ENCODE peak calls at places on chromosome 4, in five cellular contexts. S is NCI-H460, E is NCI-H1436, H is NCI-H2081, Y is sciatic nerve. O is an unnamed sample.

GRCh38 chr4:25457053-25457715 is 80.1 kb downstream of the ANAPC4 start:
- DNase-seq in S (no peak), E (no peak), Y (no peak), H (no peak), O (no peak)

GRCh38 chr4:2250764-2251072 is 8.8 kb upstream of the HAUS3 start:
- DNase-seq in E (no peak), H (no peak), Y (no peak), S (no peak), O (no peak)

GRCh38 chr4:48255130-48255958 is 14.3 kb downstream of the TEC start:
- DNase-seq in H (no peak), Y (no peak), S (no peak), E (no peak), O (no peak)

GRCh38 chr4:83114576-83114975 is at the start of gene PLAC8:
- DNase-seq in S (peak), H (no peak), E (peak), Y (no peak), O (no peak)

GRCh38 chr4:139256349-139256748 is 23.7 kb downstream of the MGARP start:
- DNase-seq in Y (no peak), S (no peak), H (no peak), E (no peak), O (no peak)

GRCh38 chr4:2327579-2327978 is 65.7 kb upstream of the MXD4 start:
- DNase-seq in H (no peak), Y (no peak), E (no peak), S (no peak), O (no peak)

GRCh38 chr4:83850435-83850834 is 314.5 kb downstream of the GPAT3 start:
- DNase-seq in S (no peak), E (no peak), H (no peak), Y (no peak), O (no peak)

GRCh38 chr4:160353548-160353947 is 1250.7 kb downstream of the RAPGEF2 start:
- DNase-seq in Y (no peak), H (no peak), S (no peak), E (no peak), O (no peak)

GRCh38 chr4:6749340-6750171 is 33.0 kb upstream of the KIAA0232 start:
- DNase-seq in H (no peak), S (peak), Y (peak), E (no peak), O (no peak)

GRCh38 chr4:71126719-71127118 is 133.3 kb downstream of the DCK start:
- DNase-seq in H (no peak), S (no peak), Y (no peak), E (no peak), O (no peak)

GRCh38 chr4:84237008-84237407 is 262.1 kb downstream of the NKX6-1 start:
- DNase-seq in E (no peak), S (no peak), H (no peak), Y (no peak), O (no peak)

GRCh38 chr4:15963001-15963451 is at the start of gene FGFBP2:
- DNase-seq in S (peak), H (peak), Y (peak), E (no peak), O (peak)

GRCh38 chr4:183348706-183349659 is 26.8 kb upstream of the CLDN24 start:
- DNase-seq in E (no peak), H (no peak), Y (peak), S (no peak), O (no peak)

GRCh38 chr4:48796191-48796926 is 16.3 kb upstream of the FRYL start:
- DNase-seq in Y (no peak), H (no peak), E (no peak), S (no peak), O (no peak)

GRCh38 chr4:25117274-25117673 is 43.0 kb downstream of the SEPSECS start:
- DNase-seq in H (no peak), E (no peak), Y (no peak), S (no peak), O (no peak)